ENCODE peak calls at places on chromosome X, in eight cellular contexts. X is breast epithelium, Q is uterus, V is HCT116, I is transverse colon, N is suprapubic skin, S is A549, E is Peyer's patch. K is an unnamed sample.
A peak's percentile ranks its signal among the peaks of the same experiment; 100 is the strongest.

GRCh38 chrX:151920530-151920929 is 7.8 kb downstream of the MAGEA4 start:
- DNase-seq in X (no peak), V (no peak), N (no peak), S (no peak), Q (no peak), I (no peak), E (no peak), K (no peak)

GRCh38 chrX:124805486-124805885 is 459.1 kb downstream of the SH2D1A start:
- DNase-seq in S (no peak), V (no peak), X (no peak), I (no peak), N (no peak), E (no peak), Q (no peak), K (no peak)

GRCh38 chrX:150664290-150664689 is 28.9 kb upstream of the MTMR1 start:
- DNase-seq in I (no peak), X (no peak), Q (no peak), E (no peak), V (no peak), N (no peak), S (no peak), K (peak; percentile 11)

GRCh38 chrX:67781132-67781531 is 237.3 kb downstream of the AR start:
- DNase-seq in V (no peak), X (no peak), N (no peak), S (no peak), Q (peak; percentile 20), I (no peak), E (no peak), K (peak; percentile 63)

GRCh38 chrX:106919932-106920452 is at the start of gene CLDN2:
- DNase-seq in E (no peak), N (no peak), Q (no peak), S (no peak), V (no peak), X (no peak), I (no peak), K (no peak)

GRCh38 chrX:150919401-150919800 is 20.9 kb upstream of the CD99L2 start:
- DNase-seq in N (no peak), Q (no peak), S (no peak), E (no peak), V (no peak), X (no peak), I (no peak), K (no peak)

GRCh38 chrX:35561985-35562384 is 236.2 kb upstream of the MAGEB16 start:
- DNase-seq in E (no peak), I (no peak), Q (no peak), V (no peak), S (no peak), X (no peak), N (no peak), K (no peak)

GRCh38 chrX:155611302-155611701 is 1.4 kb downstream of the TMLHE start:
- DNase-seq in I (no peak), S (no peak), V (no peak), X (no peak), N (no peak), Q (no peak), E (no peak), K (no peak)

GRCh38 chrX:19787305-19787704 is 100.1 kb downstream of the SH3KBP1 start:
- DNase-seq in I (no peak), V (no peak), S (no peak), Q (no peak), N (no peak), X (no peak), E (no peak), K (no peak)

GRCh38 chrX:19789376-19789775 is 98.0 kb downstream of the SH3KBP1 start:
- DNase-seq in S (no peak), E (no peak), X (no peak), N (no peak), I (no peak), V (no peak), Q (no peak), K (no peak)

GRCh38 chrX:19789782-19790181 is 97.6 kb downstream of the SH3KBP1 start:
- DNase-seq in I (no peak), X (no peak), E (no peak), Q (no peak), V (no peak), S (no peak), N (no peak), K (no peak)

GRCh38 chrX:19782419-19782818 is 105.0 kb downstream of the SH3KBP1 start:
- DNase-seq in I (no peak), E (no peak), Q (no peak), S (no peak), N (no peak), V (no peak), X (no peak), K (no peak)

GRCh38 chrX:19785647-19786046 is 101.8 kb downstream of the SH3KBP1 start:
- DNase-seq in V (no peak), X (no peak), N (no peak), E (no peak), S (no peak), Q (no peak), I (no peak), K (no peak)
- H3K4me1 ChIP-seq in V (no peaks in the 10 kb centered on the region), X (no peaks in the 10 kb centered on the region), N (no peaks in the 10 kb centered on the region), E (no peaks in the 10 kb centered on the region), S (no peaks in the 10 kb centered on the region), Q (no peaks in the 10 kb centered on the region), I (no peaks in the 10 kb centered on the region), K (no peaks in the 10 kb centered on the region)

GRCh38 chrX:103373581-103373980 is 2.8 kb upstream of the BEX3 start:
- DNase-seq in Q (no peak), S (peak; percentile 40), V (no peak), N (no peak), E (no peak), X (no peak), I (no peak), K (no peak)

GRCh38 chrX:103376979-103377324 is 614 bp downstream of the BEX3 start:
- DNase-seq in I (no peak), V (no peak), Q (no peak), S (no peak), E (no peak), X (no peak), N (no peak), K (no peak)

GRCh38 chrX:103372886-103373285 is 3.5 kb upstream of the BEX3 start:
- DNase-seq in E (no peak), Q (no peak), X (no peak), I (no peak), V (no peak), N (no peak), S (no peak), K (no peak)

GRCh38 chrX:103378990-103379389 is 2.7 kb downstream of the BEX3 start:
- DNase-seq in Q (no peak), V (no peak), N (no peak), E (no peak), S (no peak), I (no peak), X (no peak), K (no peak)

DNA sequence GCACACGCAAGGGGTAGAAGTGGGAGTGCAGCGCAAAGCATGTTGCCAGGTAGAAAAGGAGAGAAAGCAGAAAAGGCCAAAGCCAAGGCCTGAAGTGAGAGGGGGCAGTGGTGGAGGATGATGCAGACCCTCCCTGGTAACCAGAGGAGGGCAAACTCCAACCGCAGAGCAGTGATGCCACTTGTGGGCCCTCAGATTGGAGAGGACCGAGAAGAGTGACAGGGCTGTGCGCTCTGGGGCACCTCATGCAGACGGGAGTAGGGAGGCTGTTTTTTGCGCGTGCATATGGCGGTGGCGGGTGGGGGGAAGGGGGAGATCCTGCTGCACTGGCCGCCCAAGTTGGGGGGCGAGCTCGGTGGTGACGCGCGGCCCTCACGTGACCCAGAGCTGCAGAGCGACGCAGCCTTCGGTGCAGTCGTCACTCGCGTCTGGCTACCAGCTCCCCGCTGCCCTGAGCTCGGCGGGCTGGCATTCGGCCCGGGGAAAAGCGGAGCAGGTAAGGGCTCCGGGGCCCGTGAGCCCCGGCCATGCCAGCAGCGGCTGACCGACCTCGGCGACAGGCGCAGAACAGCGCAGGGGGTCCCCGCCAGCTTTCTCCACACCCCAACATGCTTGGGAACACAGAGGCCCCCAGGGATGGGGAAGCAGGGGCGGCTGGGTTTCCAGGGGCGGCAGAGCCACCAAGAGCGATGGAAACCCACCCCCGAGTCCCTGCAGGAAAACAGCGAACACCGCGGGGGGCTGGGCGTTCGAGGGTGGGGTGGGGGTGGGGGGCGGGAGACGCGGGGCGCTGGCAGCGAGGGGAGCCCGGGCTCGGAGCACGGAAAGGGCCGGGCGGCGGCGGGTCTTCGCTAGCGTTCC is at the start of gene BEX3:
- DNase-seq in I (peak; percentile 47), E (peak; percentile 48), N (peak; percentile 65), X (peak; percentile 53), V (no peak), S (peak; percentile 48), Q (peak; percentile 47), K (no peak)
- H3K27ac ChIP-seq in I (peak within 1 kb of the TSS; percentile 87), E (peak within 1 kb of the TSS; percentile 66), N (peak within 1 kb of the TSS; percentile 75), X (peak within 1 kb of the TSS; percentile 80), V (peak within 1 kb of the TSS; percentile 77), S (peak within 1 kb of the TSS; percentile 100), Q (peak within 1 kb of the TSS; percentile 85), K (peak within 1 kb of the TSS; percentile 46)

DNA sequence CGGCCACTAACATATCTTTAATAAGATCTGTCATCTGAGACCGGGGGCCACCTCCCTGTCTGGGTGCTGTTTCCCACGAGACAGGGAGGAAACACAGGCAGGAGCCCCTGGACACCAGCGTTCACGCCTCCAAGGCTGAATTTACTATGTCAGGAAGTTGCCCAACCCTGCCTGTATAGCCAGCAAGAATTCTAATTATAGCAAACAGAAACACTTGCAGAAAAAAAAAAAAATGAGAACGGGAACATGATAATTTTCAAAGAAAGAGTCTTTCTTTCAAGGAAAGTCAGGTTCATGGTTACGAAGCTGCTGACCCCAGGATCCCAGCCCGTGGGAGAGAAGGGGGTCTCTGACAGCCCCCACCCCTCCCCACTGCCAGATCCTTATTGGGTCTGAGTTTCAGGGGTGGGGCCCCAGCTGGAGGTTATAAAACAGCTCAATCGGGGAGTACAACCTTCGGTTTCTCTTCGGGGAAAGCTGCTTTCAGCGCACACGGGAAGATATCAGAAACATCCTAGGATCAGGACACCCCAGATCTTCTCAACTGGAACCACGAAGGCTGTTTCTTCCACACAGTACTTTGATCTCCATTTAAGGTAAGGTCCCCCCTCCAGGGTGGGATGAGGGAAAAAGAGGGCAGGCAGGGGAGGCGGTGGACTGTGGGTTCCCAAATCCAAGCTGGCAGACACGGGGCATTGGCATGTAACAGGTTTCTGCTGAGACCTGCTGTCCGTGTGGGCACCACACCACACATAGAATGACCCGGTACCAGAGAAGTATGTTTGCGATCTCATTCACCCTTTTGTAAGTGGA is at the start of gene IL3RA:
- DNase-seq in N (no peak), S (no peak), Q (no peak), X (no peak), I (peak; percentile 57), E (peak; percentile 57), V (no peak), K (peak; percentile 24)
- TF ChIP-seq POLR2A in N (no peak), S (no peak), Q (no peak), X (no peak), I (no peak), E (no peak), V (no peak), K (no peak)

GRCh38 chrX:40174594-40175415 is 77.0 kb upstream of the BCOR start:
- DNase-seq in S (no peak), N (peak; percentile 70), I (peak; percentile 57), V (no peak), E (peak; percentile 69), X (no peak), Q (peak; percentile 56), K (no peak)

GRCh38 chrX:40175416-40176255 is 77.9 kb upstream of the BCOR start:
- DNase-seq in N (peak; percentile 87), X (no peak), S (peak; percentile 13), E (peak; percentile 91), Q (peak; percentile 66), V (no peak), I (peak; percentile 80), K (peak; percentile 50)

GRCh38 chrX:40177489-40177888 is 79.7 kb upstream of the BCOR start:
- DNase-seq in Q (no peak), E (no peak), X (no peak), N (no peak), S (no peak), I (no peak), V (no peak), K (no peak)

GRCh38 chrX:40176979-40177430 is 79.2 kb upstream of the BCOR start:
- DNase-seq in X (no peak), V (no peak), S (no peak), I (no peak), E (peak; percentile 58), N (peak; percentile 65), Q (peak; percentile 37), K (no peak)

GRCh38 chrX:40176256-40176978 is 78.7 kb upstream of the BCOR start:
- DNase-seq in I (peak; percentile 78), E (peak; percentile 88), V (no peak), X (no peak), Q (peak; percentile 67), N (peak; percentile 76), S (peak; percentile 44), K (peak; percentile 56)
- H3K4me1 ChIP-seq in I (peaks cover 27% of the 10 kb centered on the region), E (no peaks in the 10 kb centered on the region), V (peaks cover 16% of the 10 kb centered on the region), X (no peaks in the 10 kb centered on the region), Q (peaks cover 7% of the 10 kb centered on the region), N (peaks cover 39% of the 10 kb centered on the region), S (peaks cover 7% of the 10 kb centered on the region), K (peaks cover 17% of the 10 kb centered on the region)

K was measured in gastrocnemius medialis.